ENCODE peak calls at places on chromosomes 6 and 20, in eight cellular contexts. One of them, this sample, is unnamed.

GRCh38 chr6:170294813-170295518 is 4.1 kb upstream of the DLL1 start:
- DNase-seq in NCI-H2029: no peak
- DNase-seq in amniotic stem cell: no peak
- DNase-seq in activated naive CD4-positive, alpha-beta T cell treated with Interleukin-2 at 50 U/mL for 16 hours: no peak
- DNase-seq in kidney epithelial cell: no peak
- DNase-seq in T-helper 1 cell: no peak
- DNase-seq in AG09319: no peak
- DNase-seq in HFF-Myc: no peak
- DNase-seq in this sample: no peak

GRCh38 chr6:28544211-28544610 is 18.5 kb downstream of the GPX5 start:
- DNase-seq in NCI-H2029: no peak
- DNase-seq in amniotic stem cell: no peak
- DNase-seq in activated naive CD4-positive, alpha-beta T cell treated with Interleukin-2 at 50 U/mL for 16 hours: no peak
- DNase-seq in kidney epithelial cell: no peak
- DNase-seq in T-helper 1 cell: no peak
- DNase-seq in AG09319: no peak
- DNase-seq in HFF-Myc: no peak
- DNase-seq in this sample: no peak

GRCh38 chr6:14211596-14211961 is 94.0 kb downstream of the CD83 start:
- DNase-seq in NCI-H2029: no peak
- DNase-seq in amniotic stem cell: no peak
- DNase-seq in activated naive CD4-positive, alpha-beta T cell treated with Interleukin-2 at 50 U/mL for 16 hours: no peak
- DNase-seq in kidney epithelial cell: no peak
- DNase-seq in T-helper 1 cell: no peak
- DNase-seq in AG09319: no peak
- DNase-seq in HFF-Myc: no peak
- DNase-seq in this sample: no peak

GRCh38 chr6:1382331-1382882 is 7.0 kb upstream of the FOXF2 start:
- DNase-seq in NCI-H2029: no peak
- DNase-seq in amniotic stem cell: no peak
- DNase-seq in activated naive CD4-positive, alpha-beta T cell treated with Interleukin-2 at 50 U/mL for 16 hours: no peak
- DNase-seq in kidney epithelial cell: no peak
- DNase-seq in T-helper 1 cell: no peak
- DNase-seq in AG09319: no peak
- DNase-seq in HFF-Myc: no peak
- DNase-seq in this sample: no peak

GRCh38 chr6:40706222-40706621 is 119.1 kb upstream of the LRFN2 start:
- DNase-seq in NCI-H2029: no peak
- DNase-seq in amniotic stem cell: no peak
- DNase-seq in activated naive CD4-positive, alpha-beta T cell treated with Interleukin-2 at 50 U/mL for 16 hours: no peak
- DNase-seq in kidney epithelial cell: no peak
- DNase-seq in T-helper 1 cell: no peak
- DNase-seq in AG09319: no peak
- DNase-seq in HFF-Myc: no peak
- DNase-seq in this sample: no peak

GRCh38 chr6:162289972-162290371 is 437.6 kb downstream of the PRKN start:
- DNase-seq in NCI-H2029: no peak
- DNase-seq in amniotic stem cell: no peak
- DNase-seq in activated naive CD4-positive, alpha-beta T cell treated with Interleukin-2 at 50 U/mL for 16 hours: no peak
- DNase-seq in kidney epithelial cell: no peak
- DNase-seq in T-helper 1 cell: no peak
- DNase-seq in AG09319: no peak
- DNase-seq in HFF-Myc: no peak
- DNase-seq in this sample: no peak

GRCh38 chr20:23314714-23315498 is 35.7 kb upstream of the NXT1 start:
- DNase-seq in NCI-H2029: no peak
- DNase-seq in amniotic stem cell: no peak
- DNase-seq in activated naive CD4-positive, alpha-beta T cell treated with Interleukin-2 at 50 U/mL for 16 hours: no peak
- DNase-seq in kidney epithelial cell: no peak
- DNase-seq in T-helper 1 cell: no peak
- DNase-seq in AG09319: no peak
- DNase-seq in HFF-Myc: no peak
- DNase-seq in this sample: no peak

GRCh38 chr6:119742188-119742803 is 392.7 kb upstream of the MAN1A1 start:
- DNase-seq in NCI-H2029: peak
- DNase-seq in amniotic stem cell: peak
- DNase-seq in activated naive CD4-positive, alpha-beta T cell treated with Interleukin-2 at 50 U/mL for 16 hours: peak
- DNase-seq in kidney epithelial cell: peak
- DNase-seq in T-helper 1 cell: peak
- DNase-seq in AG09319: no peak
- DNase-seq in HFF-Myc: peak
- DNase-seq in this sample: no peak

GRCh38 chr20:49052334-49052733 is 6.2 kb downstream of the CSE1L start:
- DNase-seq in NCI-H2029: no peak
- DNase-seq in amniotic stem cell: no peak
- DNase-seq in activated naive CD4-positive, alpha-beta T cell treated with Interleukin-2 at 50 U/mL for 16 hours: no peak
- DNase-seq in kidney epithelial cell: no peak
- DNase-seq in T-helper 1 cell: no peak
- DNase-seq in AG09319: no peak
- DNase-seq in HFF-Myc: no peak
- DNase-seq in this sample: no peak

GRCh38 chr6:152595507-152595906 is 41.7 kb downstream of the SYNE1 start:
- DNase-seq in NCI-H2029: no peak
- DNase-seq in amniotic stem cell: no peak
- DNase-seq in activated naive CD4-positive, alpha-beta T cell treated with Interleukin-2 at 50 U/mL for 16 hours: no peak
- DNase-seq in kidney epithelial cell: no peak
- DNase-seq in T-helper 1 cell: no peak
- DNase-seq in AG09319: no peak
- DNase-seq in HFF-Myc: no peak
- DNase-seq in this sample: no peak

GRCh38 chr6:71446084-71446869 is 157.7 kb downstream of the OGFRL1 start:
- DNase-seq in NCI-H2029: no peak
- DNase-seq in amniotic stem cell: no peak
- DNase-seq in activated naive CD4-positive, alpha-beta T cell treated with Interleukin-2 at 50 U/mL for 16 hours: no peak
- DNase-seq in kidney epithelial cell: no peak
- DNase-seq in T-helper 1 cell: no peak
- DNase-seq in AG09319: no peak
- DNase-seq in HFF-Myc: no peak
- DNase-seq in this sample: no peak

GRCh38 chr20:61806314-61806713 is 259.4 kb downstream of the TAF4 start:
- DNase-seq in NCI-H2029: no peak
- DNase-seq in amniotic stem cell: no peak
- DNase-seq in activated naive CD4-positive, alpha-beta T cell treated with Interleukin-2 at 50 U/mL for 16 hours: no peak
- DNase-seq in kidney epithelial cell: no peak
- DNase-seq in T-helper 1 cell: no peak
- DNase-seq in AG09319: no peak
- DNase-seq in HFF-Myc: no peak
- DNase-seq in this sample: no peak

GRCh38 chr20:53692465-53693067 is 98.9 kb upstream of the ZNF217 start:
- DNase-seq in NCI-H2029: no peak
- DNase-seq in amniotic stem cell: no peak
- DNase-seq in activated naive CD4-positive, alpha-beta T cell treated with Interleukin-2 at 50 U/mL for 16 hours: no peak
- DNase-seq in kidney epithelial cell: no peak
- DNase-seq in T-helper 1 cell: no peak
- DNase-seq in AG09319: no peak
- DNase-seq in HFF-Myc: no peak
- DNase-seq in this sample: no peak

GRCh38 chr6:157928428-157928827 is 53.2 kb upstream of the SYNJ2 start:
- DNase-seq in NCI-H2029: no peak
- DNase-seq in amniotic stem cell: no peak
- DNase-seq in activated naive CD4-positive, alpha-beta T cell treated with Interleukin-2 at 50 U/mL for 16 hours: no peak
- DNase-seq in kidney epithelial cell: no peak
- DNase-seq in T-helper 1 cell: no peak
- DNase-seq in AG09319: no peak
- DNase-seq in HFF-Myc: no peak
- DNase-seq in this sample: no peak

GRCh38 chr6:36301085-36301658 is 31.3 kb downstream of the PNPLA1 start:
- DNase-seq in NCI-H2029: no peak
- DNase-seq in amniotic stem cell: no peak
- DNase-seq in activated naive CD4-positive, alpha-beta T cell treated with Interleukin-2 at 50 U/mL for 16 hours: no peak
- DNase-seq in kidney epithelial cell: no peak
- DNase-seq in T-helper 1 cell: no peak
- DNase-seq in AG09319: no peak
- DNase-seq in HFF-Myc: no peak
- DNase-seq in this sample: no peak

GRCh38 chr6:151914475-151914874 is 107.0 kb downstream of the ESR1 start:
- DNase-seq in NCI-H2029: no peak
- DNase-seq in amniotic stem cell: no peak
- DNase-seq in activated naive CD4-positive, alpha-beta T cell treated with Interleukin-2 at 50 U/mL for 16 hours: no peak
- DNase-seq in kidney epithelial cell: no peak
- DNase-seq in T-helper 1 cell: no peak
- DNase-seq in AG09319: no peak
- DNase-seq in HFF-Myc: no peak
- DNase-seq in this sample: no peak

GRCh38 chr20:21564127-21564773 is 50.4 kb upstream of the NKX2-2 start:
- DNase-seq in NCI-H2029: no peak
- DNase-seq in amniotic stem cell: no peak
- DNase-seq in activated naive CD4-positive, alpha-beta T cell treated with Interleukin-2 at 50 U/mL for 16 hours: no peak
- DNase-seq in kidney epithelial cell: no peak
- DNase-seq in T-helper 1 cell: no peak
- DNase-seq in AG09319: no peak
- DNase-seq in HFF-Myc: no peak
- DNase-seq in this sample: no peak

GRCh38 chr6:129340983-129341382 is 369.0 kb downstream of the ARHGAP18 start:
- DNase-seq in NCI-H2029: no peak
- DNase-seq in amniotic stem cell: no peak
- DNase-seq in activated naive CD4-positive, alpha-beta T cell treated with Interleukin-2 at 50 U/mL for 16 hours: no peak
- DNase-seq in kidney epithelial cell: no peak
- DNase-seq in T-helper 1 cell: no peak
- DNase-seq in AG09319: peak
- DNase-seq in HFF-Myc: peak
- DNase-seq in this sample: no peak

GRCh38 chr6:139109558-139109957 is 25.3 kb upstream of the HECA start:
- DNase-seq in NCI-H2029: no peak
- DNase-seq in amniotic stem cell: no peak
- DNase-seq in activated naive CD4-positive, alpha-beta T cell treated with Interleukin-2 at 50 U/mL for 16 hours: peak
- DNase-seq in kidney epithelial cell: no peak
- DNase-seq in T-helper 1 cell: no peak
- DNase-seq in AG09319: no peak
- DNase-seq in HFF-Myc: no peak
- DNase-seq in this sample: no peak

GRCh38 chr6:138526822-138527235 is 27.5 kb upstream of the NHSL1 start:
- DNase-seq in NCI-H2029: no peak
- DNase-seq in amniotic stem cell: no peak
- DNase-seq in activated naive CD4-positive, alpha-beta T cell treated with Interleukin-2 at 50 U/mL for 16 hours: no peak
- DNase-seq in kidney epithelial cell: no peak
- DNase-seq in T-helper 1 cell: no peak
- DNase-seq in AG09319: no peak
- DNase-seq in HFF-Myc: no peak
- DNase-seq in this sample: no peak

GRCh38 chr20:54257090-54257816 is 49.4 kb downstream of the PFDN4 start:
- DNase-seq in NCI-H2029: no peak
- DNase-seq in amniotic stem cell: no peak
- DNase-seq in activated naive CD4-positive, alpha-beta T cell treated with Interleukin-2 at 50 U/mL for 16 hours: no peak
- DNase-seq in kidney epithelial cell: peak
- DNase-seq in T-helper 1 cell: no peak
- DNase-seq in AG09319: peak
- DNase-seq in HFF-Myc: no peak
- DNase-seq in this sample: no peak

GRCh38 chr6:93088675-93089575 is 330.4 kb downstream of the EPHA7 start:
- DNase-seq in NCI-H2029: no peak
- DNase-seq in amniotic stem cell: no peak
- DNase-seq in activated naive CD4-positive, alpha-beta T cell treated with Interleukin-2 at 50 U/mL for 16 hours: no peak
- DNase-seq in kidney epithelial cell: no peak
- DNase-seq in T-helper 1 cell: no peak
- DNase-seq in AG09319: no peak
- DNase-seq in HFF-Myc: no peak
- DNase-seq in this sample: no peak

GRCh38 chr6:10579803-10580202 is 58.7 kb downstream of the GCNT2 start:
- DNase-seq in NCI-H2029: no peak
- DNase-seq in amniotic stem cell: no peak
- DNase-seq in activated naive CD4-positive, alpha-beta T cell treated with Interleukin-2 at 50 U/mL for 16 hours: no peak
- DNase-seq in kidney epithelial cell: no peak
- DNase-seq in T-helper 1 cell: no peak
- DNase-seq in AG09319: no peak
- DNase-seq in HFF-Myc: no peak
- DNase-seq in this sample: no peak

GRCh38 chr20:38187512-38187911 is 22.4 kb upstream of the TGM2 start:
- DNase-seq in NCI-H2029: no peak
- DNase-seq in amniotic stem cell: no peak
- DNase-seq in activated naive CD4-positive, alpha-beta T cell treated with Interleukin-2 at 50 U/mL for 16 hours: no peak
- DNase-seq in kidney epithelial cell: no peak
- DNase-seq in T-helper 1 cell: no peak
- DNase-seq in AG09319: no peak
- DNase-seq in HFF-Myc: no peak
- DNase-seq in this sample: no peak

GRCh38 chr6:26445934-26446667 is 5.8 kb downstream of the BTN3A3 start:
- DNase-seq in NCI-H2029: no peak
- DNase-seq in amniotic stem cell: no peak
- DNase-seq in activated naive CD4-positive, alpha-beta T cell treated with Interleukin-2 at 50 U/mL for 16 hours: peak
- DNase-seq in kidney epithelial cell: no peak
- DNase-seq in T-helper 1 cell: peak
- DNase-seq in AG09319: no peak
- DNase-seq in HFF-Myc: no peak
- DNase-seq in this sample: no peak

GRCh38 chr20:48096957-48097890 is 311.9 kb upstream of the SULF2 start:
- DNase-seq in NCI-H2029: no peak
- DNase-seq in amniotic stem cell: no peak
- DNase-seq in activated naive CD4-positive, alpha-beta T cell treated with Interleukin-2 at 50 U/mL for 16 hours: no peak
- DNase-seq in kidney epithelial cell: no peak
- DNase-seq in T-helper 1 cell: no peak
- DNase-seq in AG09319: no peak
- DNase-seq in HFF-Myc: no peak
- DNase-seq in this sample: no peak

GRCh38 chr6:142822882-142823578 is 121.9 kb downstream of the HIVEP2 start:
- DNase-seq in NCI-H2029: no peak
- DNase-seq in amniotic stem cell: no peak
- DNase-seq in activated naive CD4-positive, alpha-beta T cell treated with Interleukin-2 at 50 U/mL for 16 hours: no peak
- DNase-seq in kidney epithelial cell: no peak
- DNase-seq in T-helper 1 cell: no peak
- DNase-seq in AG09319: no peak
- DNase-seq in HFF-Myc: no peak
- DNase-seq in this sample: no peak

This sample was measured in DMS153.